ENCODE peak calls at places on chromosomes 5 and 9, in nine cellular contexts. S, M, R, D, H, V, W, K and L are unnamed samples.
A peak's percentile ranks its signal among the peaks of the same experiment; 100 is the strongest.

GRCh38 chr9:91425270-91425669 is 1.6 kb upstream of the NFIL3 start:
- DNase-seq in S (no peak), M (no peak), R (no peak), D (no peak), H (no peak), V (no peak), W (no peak), K (no peak), L (no peak)

GRCh38 chr9:89961616-89962341 is 357.0 kb downstream of the GADD45G start:
- DNase-seq in S (no peak), M (no peak), R (peak; percentile 10), D (no peak), H (no peak), V (no peak), W (no peak), K (no peak), L (no peak)

GRCh38 chr9:16501098-16501663 is 369.3 kb downstream of the BNC2 start:
- DNase-seq in S (no peak), M (no peak), R (no peak), D (no peak), H (no peak), V (no peak), W (no peak), K (no peak), L (no peak)

GRCh38 chr9:109989296-109989695 is 209.3 kb downstream of the PALM2AKAP2 start:
- DNase-seq in S (no peak), M (no peak), R (no peak), D (no peak), H (no peak), V (no peak), W (no peak), K (no peak), L (no peak)

GRCh38 chr9:16726718-16727451 is 143.6 kb downstream of the BNC2 start:
- DNase-seq in S (no peak), M (no peak), R (no peak), D (no peak), H (no peak), V (peak; percentile 57), W (peak; percentile 80), K (no peak), L (no peak)

GRCh38 chr5:172733179-172733973 is 37.6 kb downstream of the DUSP1 start:
- DNase-seq in S (no peak), M (no peak), R (no peak), D (no peak), H (no peak), V (no peak), W (no peak), K (no peak), L (no peak)

GRCh38 chr5:177607452-177608192 is 7.7 kb downstream of the B4GALT7 start:
- DNase-seq in S (no peak), M (no peak), R (peak; percentile 63), D (peak; percentile 67), H (peak; percentile 48), V (peak; percentile 24), W (peak; percentile 93), K (no peak), L (peak; percentile 47)

GRCh38 chr5:150510460-150511263 is 2.7 kb downstream of the NDST1 start:
- DNase-seq in S (no peak), M (no peak), R (no peak), D (no peak), H (no peak), V (no peak), W (no peak), K (no peak), L (no peak)

GRCh38 chr9:124218438-124219289 is 39.1 kb upstream of the NEK6 start:
- DNase-seq in S (no peak), M (peak; percentile 92), R (no peak), D (no peak), H (no peak), V (peak; percentile 41), W (no peak), K (no peak), L (no peak)

GRCh38 chr9:137114613-137115393 is at the start of gene DPP7:
- DNase-seq in S (no peak), M (no peak), R (peak; percentile 83), D (peak; percentile 83), H (peak; percentile 64), V (no peak), W (peak; percentile 60), K (peak; percentile 51), L (peak; percentile 78)

GRCh38 chr5:141077826-141078225 is 16.6 kb upstream of the PCDHB2 start:
- DNase-seq in S (no peak), M (no peak), R (no peak), D (no peak), H (no peak), V (no peak), W (peak; percentile 52), K (no peak), L (no peak)

GRCh38 chr9:130402243-130402642 is 42.5 kb upstream of the ASS1 start:
- DNase-seq in S (no peak), M (no peak), R (no peak), D (no peak), H (no peak), V (no peak), W (no peak), K (no peak), L (no peak)

GRCh38 chr5:146618434-146618833 is 102.4 kb upstream of the GPR151 start:
- DNase-seq in S (no peak), M (no peak), R (no peak), D (no peak), H (no peak), V (no peak), W (no peak), K (no peak), L (no peak)

GRCh38 chr9:21833090-21833801 is 30.8 kb downstream of the MTAP start:
- DNase-seq in S (no peak), M (peak; percentile 61), R (no peak), D (no peak), H (no peak), V (peak; percentile 85), W (no peak), K (no peak), L (no peak)

GRCh38 chr9:29078063-29078660 is 1504.9 kb upstream of the C9orf72 start:
- DNase-seq in S (no peak), M (no peak), R (no peak), D (no peak), H (no peak), V (no peak), W (no peak), K (no peak), L (no peak)

GRCh38 chr9:137390553-137391410 is 32.2 kb downstream of the EXD3 start:
- DNase-seq in S (no peak), M (no peak), R (no peak), D (no peak), H (no peak), V (peak; percentile 73), W (peak; percentile 56), K (no peak), L (no peak)

GRCh38 chr5:150656191-150657132 is 4.6 kb upstream of the MYOZ3 start:
- DNase-seq in S (no peak), M (peak; percentile 11), R (peak; percentile 88), D (peak; percentile 70), H (peak; percentile 67), V (peak; percentile 26), W (peak; percentile 86), K (peak; percentile 55), L (peak; percentile 86)

GRCh38 chr9:113187935-113188595 is 33.0 kb downstream of the FKBP15 start:
- DNase-seq in S (no peak), M (no peak), R (no peak), D (no peak), H (no peak), V (no peak), W (no peak), K (no peak), L (no peak)

GRCh38 chr5:92994392-92994791 is 586.6 kb downstream of the NR2F1-AS1 start:
- DNase-seq in S (no peak), M (no peak), R (no peak), D (no peak), H (no peak), V (no peak), W (no peak), K (no peak), L (no peak)

GRCh38 chr5:158313739-158314464 is 455.0 kb upstream of the CLINT1 start:
- DNase-seq in S (no peak), M (no peak), R (no peak), D (no peak), H (no peak), V (no peak), W (no peak), K (no peak), L (no peak)

GRCh38 chr9:34992376-34992951 is 2.9 kb downstream of the DNAJB5 start:
- DNase-seq in S (no peak), M (no peak), R (no peak), D (peak; percentile 70), H (no peak), V (no peak), W (no peak), K (no peak), L (no peak)

GRCh38 chr9:115481769-115482168 is 363.8 kb upstream of the TNC start:
- DNase-seq in S (no peak), M (no peak), R (no peak), D (no peak), H (no peak), V (no peak), W (no peak), K (no peak), L (no peak)

GRCh38 chr5:113278976-113279375 is 155.8 kb downstream of the TSSK1B start:
- DNase-seq in S (no peak), M (no peak), R (no peak), D (no peak), H (no peak), V (no peak), W (no peak), K (no peak), L (no peak)

GRCh38 chr9:100295240-100295639 is 57.5 kb downstream of the TEX10 start:
- DNase-seq in S (no peak), M (no peak), R (no peak), D (no peak), H (no peak), V (no peak), W (no peak), K (no peak), L (no peak)

GRCh38 chr9:17462869-17463464 is 115.9 kb upstream of the SH3GL2 start:
- DNase-seq in S (no peak), M (no peak), R (peak; percentile 0), D (no peak), H (no peak), V (peak; percentile 9), W (peak; percentile 26), K (no peak), L (no peak)

GRCh38 chr5:30499402-30499801 is 694.1 kb upstream of the CDH6 start:
- DNase-seq in S (no peak), M (no peak), R (no peak), D (no peak), H (no peak), V (no peak), W (no peak), K (no peak), L (no peak)

GRCh38 chr5:80698369-80698768 is 43.6 kb upstream of the DHFR start:
- DNase-seq in S (no peak), M (no peak), R (no peak), D (no peak), H (no peak), V (no peak), W (no peak), K (no peak), L (no peak)

GRCh38 chr9:79384506-79384905 is 187.3 kb upstream of the TLE4 start:
- DNase-seq in S (no peak), M (no peak), R (no peak), D (no peak), H (no peak), V (no peak), W (no peak), K (no peak), L (no peak)

GRCh38 chr5:165029471-165029870 is 1524.1 kb downstream of the MAT2B start:
- DNase-seq in S (no peak), M (no peak), R (no peak), D (no peak), H (no peak), V (no peak), W (no peak), K (no peak), L (no peak)

GRCh38 chr5:37926732-37927131 is 86.9 kb upstream of the GDNF start:
- DNase-seq in S (no peak), M (no peak), R (no peak), D (no peak), H (no peak), V (no peak), W (no peak), K (no peak), L (no peak)

GRCh38 chr9:14193338-14193980 is 120.5 kb downstream of the NFIB start:
- DNase-seq in S (no peak), M (no peak), R (no peak), D (no peak), H (no peak), V (no peak), W (no peak), K (no peak), L (no peak)